ENCODE peak calls at places on chromosome 2, in seven cellular contexts. One of them, this sample, is unnamed.

GRCh38 chr2:39871291-39871761 is 92.3 kb upstream of the THUMPD2 start:
- DNase-seq in fibroblast of lung: peak; percentile 53
- DNase-seq in brain microvascular endothelial cell: peak; percentile 75
- DNase-seq in BJ: peak; percentile 90
- DNase-seq in body of pancreas: no peak
- DNase-seq in AG10803: peak; percentile 92
- DNase-seq in prostate gland: no peak
- DNase-seq in this sample: no peak

GRCh38 chr2:129058981-129059380 is 740.3 kb upstream of the HS6ST1 start:
- DNase-seq in fibroblast of lung: no peak
- DNase-seq in body of pancreas: no peak
- DNase-seq in brain microvascular endothelial cell: no peak
- DNase-seq in BJ: no peak
- DNase-seq in prostate gland: peak; percentile 68
- DNase-seq in AG10803: no peak
- DNase-seq in this sample: no peak

GRCh38 chr2:134728163-134728562 is 9.4 kb upstream of the TMEM163 start:
- DNase-seq in brain microvascular endothelial cell: no peak
- DNase-seq in BJ: no peak
- DNase-seq in prostate gland: no peak
- DNase-seq in AG10803: no peak
- DNase-seq in body of pancreas: no peak
- DNase-seq in fibroblast of lung: no peak
- DNase-seq in this sample: no peak

GRCh38 chr2:215617060-215617824 is 181.4 kb upstream of the FN1 start:
- DNase-seq in brain microvascular endothelial cell: no peak
- DNase-seq in prostate gland: no peak
- DNase-seq in BJ: no peak
- DNase-seq in fibroblast of lung: no peak
- DNase-seq in AG10803: no peak
- DNase-seq in body of pancreas: no peak
- DNase-seq in this sample: no peak

GRCh38 chr2:105775809-105776559 is 31.3 kb downstream of the NCK2 start:
- DNase-seq in fibroblast of lung: no peak
- DNase-seq in AG10803: peak; percentile 48
- DNase-seq in body of pancreas: no peak
- DNase-seq in prostate gland: no peak
- DNase-seq in BJ: no peak
- DNase-seq in brain microvascular endothelial cell: no peak
- DNase-seq in this sample: no peak

GRCh38 chr2:70702711-70703395 is 65.1 kb downstream of the ADD2 start:
- DNase-seq in brain microvascular endothelial cell: no peak
- DNase-seq in fibroblast of lung: no peak
- DNase-seq in body of pancreas: no peak
- DNase-seq in BJ: no peak
- DNase-seq in AG10803: no peak
- DNase-seq in prostate gland: no peak
- DNase-seq in this sample: no peak

GRCh38 chr2:196453613-196454047 is 185.9 kb upstream of the CCDC150 start:
- DNase-seq in fibroblast of lung: peak; percentile 74
- DNase-seq in body of pancreas: peak; percentile 15
- DNase-seq in prostate gland: peak; percentile 8
- DNase-seq in BJ: no peak
- DNase-seq in brain microvascular endothelial cell: peak; percentile 51
- DNase-seq in AG10803: peak; percentile 55
- DNase-seq in this sample: peak; percentile 14

GRCh38 chr2:130749641-130750040 is 5.7 kb upstream of the AMER3 start:
- DNase-seq in brain microvascular endothelial cell: no peak
- DNase-seq in AG10803: no peak
- DNase-seq in fibroblast of lung: no peak
- DNase-seq in BJ: no peak
- DNase-seq in body of pancreas: no peak
- DNase-seq in prostate gland: no peak
- DNase-seq in this sample: no peak

GRCh38 chr2:69810550-69810949 is 18.9 kb upstream of the GMCL1 start:
- DNase-seq in prostate gland: no peak
- DNase-seq in BJ: no peak
- DNase-seq in AG10803: no peak
- DNase-seq in brain microvascular endothelial cell: no peak
- DNase-seq in body of pancreas: no peak
- DNase-seq in fibroblast of lung: no peak
- DNase-seq in this sample: no peak

GRCh38 chr2:145958611-145959010 is 1438.7 kb upstream of the ZEB2 start:
- DNase-seq in BJ: no peak
- DNase-seq in brain microvascular endothelial cell: peak; percentile 5
- DNase-seq in fibroblast of lung: no peak
- DNase-seq in AG10803: no peak
- DNase-seq in body of pancreas: no peak
- DNase-seq in prostate gland: no peak
- DNase-seq in this sample: no peak

GRCh38 chr2:132033949-132034348 is 127.8 kb downstream of the ANKRD30BL start:
- DNase-seq in prostate gland: no peak
- DNase-seq in AG10803: no peak
- DNase-seq in brain microvascular endothelial cell: no peak
- DNase-seq in BJ: no peak
- DNase-seq in fibroblast of lung: no peak
- DNase-seq in body of pancreas: no peak
- DNase-seq in this sample: no peak

GRCh38 chr2:238985931-238986446 is 138.1 kb downstream of the TWIST2 start:
- DNase-seq in body of pancreas: no peak
- DNase-seq in brain microvascular endothelial cell: no peak
- DNase-seq in prostate gland: no peak
- DNase-seq in fibroblast of lung: no peak
- DNase-seq in BJ: no peak
- DNase-seq in AG10803: no peak
- DNase-seq in this sample: no peak

GRCh38 chr2:201707753-201708152 is 9.3 kb upstream of the MPP4 start:
- DNase-seq in prostate gland: no peak
- DNase-seq in body of pancreas: no peak
- DNase-seq in AG10803: peak; percentile 73
- DNase-seq in fibroblast of lung: peak; percentile 51
- DNase-seq in BJ: no peak
- DNase-seq in brain microvascular endothelial cell: peak; percentile 42
- DNase-seq in this sample: no peak
- TF ChIP-seq CTCF in prostate gland: no peak
- TF ChIP-seq CTCF in body of pancreas: no peak
- TF ChIP-seq CTCF in AG10803: peak; percentile 57
- TF ChIP-seq CTCF in fibroblast of lung: peak; percentile 44
- TF ChIP-seq CTCF in BJ: peak; percentile 48
- TF ChIP-seq CTCF in brain microvascular endothelial cell: peak; percentile 69
- TF ChIP-seq CTCF in this sample: no peak

DNA sequence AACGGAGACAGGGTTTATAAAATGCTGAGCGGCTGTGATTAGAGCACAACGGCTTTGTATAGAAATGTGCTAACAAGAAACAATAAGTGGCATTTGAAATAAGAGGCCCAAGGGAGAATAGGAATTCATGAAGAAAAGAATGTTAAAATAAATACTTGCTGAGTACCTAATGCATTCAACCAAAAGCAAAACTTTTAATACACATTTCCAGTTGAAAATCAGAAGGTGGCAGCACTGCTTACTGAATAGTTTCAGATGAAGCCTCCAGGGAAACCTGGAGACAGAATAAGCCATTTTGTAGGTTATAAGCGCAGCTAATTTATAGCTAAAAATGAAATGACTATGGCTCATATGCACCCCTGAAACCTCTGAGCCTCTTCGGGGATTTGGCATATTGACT is 286.6 kb downstream of the DPP10 start:
- DNase-seq in BJ: no peak
- DNase-seq in prostate gland: no peak
- DNase-seq in fibroblast of lung: no peak
- DNase-seq in body of pancreas: no peak
- DNase-seq in brain microvascular endothelial cell: no peak
- DNase-seq in AG10803: no peak
- DNase-seq in this sample: no peak
- TF ChIP-seq CTCF in BJ: no peak
- TF ChIP-seq CTCF in prostate gland: no peak
- TF ChIP-seq CTCF in fibroblast of lung: no peak
- TF ChIP-seq CTCF in body of pancreas: peak; percentile 33
- TF ChIP-seq CTCF in brain microvascular endothelial cell: no peak
- TF ChIP-seq CTCF in AG10803: no peak
- TF ChIP-seq CTCF in this sample: no peak

GRCh38 chr2:236769981-236770671 is 200.5 kb downstream of the ACKR3 start:
- DNase-seq in body of pancreas: no peak
- DNase-seq in prostate gland: no peak
- DNase-seq in brain microvascular endothelial cell: peak; percentile 100
- DNase-seq in fibroblast of lung: peak; percentile 82
- DNase-seq in BJ: peak; percentile 96
- DNase-seq in AG10803: peak; percentile 99
- DNase-seq in this sample: no peak
- TF ChIP-seq CTCF in body of pancreas: no peak
- TF ChIP-seq CTCF in prostate gland: no peak
- TF ChIP-seq CTCF in brain microvascular endothelial cell: no peak
- TF ChIP-seq CTCF in fibroblast of lung: no peak
- TF ChIP-seq CTCF in BJ: no peak
- TF ChIP-seq CTCF in AG10803: no peak
- TF ChIP-seq CTCF in this sample: no peak

GRCh38 chr2:124323321-124323720 is 298.2 kb downstream of the CNTNAP5 start:
- DNase-seq in BJ: no peak
- DNase-seq in brain microvascular endothelial cell: no peak
- DNase-seq in fibroblast of lung: peak; percentile 6
- DNase-seq in prostate gland: no peak
- DNase-seq in body of pancreas: no peak
- DNase-seq in AG10803: no peak
- DNase-seq in this sample: no peak

GRCh38 chr2:124328397-124328796 is 303.3 kb downstream of the CNTNAP5 start:
- DNase-seq in body of pancreas: no peak
- DNase-seq in BJ: no peak
- DNase-seq in prostate gland: no peak
- DNase-seq in brain microvascular endothelial cell: no peak
- DNase-seq in fibroblast of lung: no peak
- DNase-seq in AG10803: no peak
- DNase-seq in this sample: no peak

GRCh38 chr2:124320072-124320471 is 295.0 kb downstream of the CNTNAP5 start:
- DNase-seq in AG10803: no peak
- DNase-seq in prostate gland: no peak
- DNase-seq in brain microvascular endothelial cell: no peak
- DNase-seq in BJ: no peak
- DNase-seq in fibroblast of lung: no peak
- DNase-seq in body of pancreas: no peak
- DNase-seq in this sample: no peak

GRCh38 chr2:124327293-124327692 is 302.2 kb downstream of the CNTNAP5 start:
- DNase-seq in AG10803: no peak
- DNase-seq in body of pancreas: no peak
- DNase-seq in BJ: no peak
- DNase-seq in prostate gland: no peak
- DNase-seq in fibroblast of lung: no peak
- DNase-seq in brain microvascular endothelial cell: no peak
- DNase-seq in this sample: no peak

GRCh38 chr2:124325667-124326425 is 300.8 kb downstream of the CNTNAP5 start:
- DNase-seq in AG10803: no peak
- DNase-seq in body of pancreas: no peak
- DNase-seq in BJ: no peak
- DNase-seq in fibroblast of lung: no peak
- DNase-seq in brain microvascular endothelial cell: no peak
- DNase-seq in prostate gland: no peak
- DNase-seq in this sample: no peak
- TF ChIP-seq CTCF in AG10803: no peak
- TF ChIP-seq CTCF in body of pancreas: no peak
- TF ChIP-seq CTCF in BJ: peak; percentile 29
- TF ChIP-seq CTCF in fibroblast of lung: peak; percentile 14
- TF ChIP-seq CTCF in brain microvascular endothelial cell: peak; percentile 30
- TF ChIP-seq CTCF in prostate gland: no peak
- TF ChIP-seq CTCF in this sample: peak; percentile 25

GRCh38 chr2:2756886-2757285 is 425.8 kb upstream of the MYT1L start:
- DNase-seq in body of pancreas: no peak
- DNase-seq in AG10803: no peak
- DNase-seq in fibroblast of lung: no peak
- DNase-seq in brain microvascular endothelial cell: no peak
- DNase-seq in BJ: no peak
- DNase-seq in prostate gland: no peak
- DNase-seq in this sample: no peak
- TF ChIP-seq CTCF in body of pancreas: no peak
- TF ChIP-seq CTCF in AG10803: no peak
- TF ChIP-seq CTCF in fibroblast of lung: no peak
- TF ChIP-seq CTCF in brain microvascular endothelial cell: no peak
- TF ChIP-seq CTCF in BJ: no peak
- TF ChIP-seq CTCF in prostate gland: no peak
- TF ChIP-seq CTCF in this sample: no peak

This sample was measured in nephron progenitor cell.